ENCODE peak calls at places on chromosomes 4 and X, in four cellular contexts. One of them, this sample, is unnamed.

GRCh38 chrX:120463241-120463640 is 5.9 kb downstream of the LAMP2 start:
- DNase-seq in K562: no peak
- DNase-seq in HCT116: no peak
- DNase-seq in HepG2: peak; percentile 6
- DNase-seq in this sample: no peak

GRCh38 chr4:76156635-76157034 is 8.4 kb upstream of the NUP54 start:
- DNase-seq in K562: no peak
- DNase-seq in HCT116: no peak
- DNase-seq in HepG2: no peak
- DNase-seq in this sample: no peak

GRCh38 chrX:151030845-151031244 is 47.7 kb downstream of the HMGB3 start:
- DNase-seq in K562: no peak
- DNase-seq in HCT116: no peak
- DNase-seq in HepG2: no peak
- DNase-seq in this sample: no peak

GRCh38 chr4:120843840-120844527 is 78.5 kb downstream of the PRDM5 start:
- DNase-seq in K562: no peak
- DNase-seq in HCT116: no peak
- DNase-seq in HepG2: no peak
- DNase-seq in this sample: no peak

GRCh38 chrX:15973299-15973698 is 118.7 kb upstream of the AP1S2 start:
- DNase-seq in K562: peak; percentile 47
- DNase-seq in HCT116: peak; percentile 21
- DNase-seq in HepG2: peak; percentile 16
- DNase-seq in this sample: peak; percentile 28

GRCh38 chr4:184824776-184825393 is 883 bp downstream of the ACSL1 start:
- DNase-seq in K562: no peak
- DNase-seq in HCT116: no peak
- DNase-seq in HepG2: no peak
- DNase-seq in this sample: no peak

GRCh38 chr4:7425171-7425570 is 9.6 kb downstream of the PSAPL1 start:
- DNase-seq in K562: no peak
- DNase-seq in HCT116: no peak
- DNase-seq in HepG2: no peak
- DNase-seq in this sample: no peak

GRCh38 chr4:39657465-39657864 is 18.8 kb upstream of the SMIM14 start:
- DNase-seq in K562: no peak
- DNase-seq in HCT116: no peak
- DNase-seq in HepG2: no peak
- DNase-seq in this sample: no peak

GRCh38 chrX:106931831-106932491 is 11.8 kb downstream of the CLDN2 start:
- DNase-seq in K562: no peak
- DNase-seq in HCT116: no peak
- DNase-seq in HepG2: peak; percentile 36
- DNase-seq in this sample: no peak

GRCh38 chr4:156803056-156803455 is 168.5 kb downstream of the PDGFC start:
- DNase-seq in K562: no peak
- DNase-seq in HCT116: no peak
- DNase-seq in HepG2: no peak
- DNase-seq in this sample: no peak

GRCh38 chr4:10063544-10064300 is 42.4 kb upstream of the SLC2A9 start:
- DNase-seq in K562: no peak
- DNase-seq in HCT116: peak; percentile 13
- DNase-seq in HepG2: peak; percentile 67
- DNase-seq in this sample: no peak

GRCh38 chrX:69025802-69026301 is 139.4 kb downstream of the PJA1 start:
- DNase-seq in K562: no peak
- DNase-seq in HCT116: no peak
- DNase-seq in HepG2: no peak
- DNase-seq in this sample: no peak

GRCh38 chr4:147096667-147097604 is 151.3 kb upstream of the TTC29 start:
- DNase-seq in K562: peak; percentile 33
- DNase-seq in HCT116: peak; percentile 32
- DNase-seq in HepG2: peak; percentile 34
- DNase-seq in this sample: no peak

GRCh38 chr4:33831667-33832066 is 2412.6 kb downstream of the ARAP2 start:
- DNase-seq in K562: no peak
- DNase-seq in HCT116: no peak
- DNase-seq in HepG2: no peak
- DNase-seq in this sample: no peak

GRCh38 chrX:331145-331771 is 12.7 kb upstream of the GTPBP6 start:
- DNase-seq in K562: no peak
- DNase-seq in HCT116: no peak
- DNase-seq in HepG2: no peak
- DNase-seq in this sample: no peak

GRCh38 chr4:57374866-57375595 is 264.8 kb upstream of the IGFBP7 start:
- DNase-seq in K562: no peak
- DNase-seq in HCT116: no peak
- DNase-seq in HepG2: no peak
- DNase-seq in this sample: no peak

GRCh38 chrX:568341-568740 is 62.2 kb upstream of the SHOX start:
- DNase-seq in K562: no peak
- DNase-seq in HCT116: no peak
- DNase-seq in HepG2: no peak
- DNase-seq in this sample: no peak

GRCh38 chr4:99506781-99507180 is 4.0 kb upstream of the C4orf17 start:
- DNase-seq in K562: no peak
- DNase-seq in HCT116: no peak
- DNase-seq in HepG2: no peak
- DNase-seq in this sample: no peak

GRCh38 chr4:140755811-140756291 is 334 bp downstream of the TBC1D9 start:
- DNase-seq in K562: no peak
- DNase-seq in HCT116: no peak
- DNase-seq in HepG2: no peak
- DNase-seq in this sample: no peak

DNA sequence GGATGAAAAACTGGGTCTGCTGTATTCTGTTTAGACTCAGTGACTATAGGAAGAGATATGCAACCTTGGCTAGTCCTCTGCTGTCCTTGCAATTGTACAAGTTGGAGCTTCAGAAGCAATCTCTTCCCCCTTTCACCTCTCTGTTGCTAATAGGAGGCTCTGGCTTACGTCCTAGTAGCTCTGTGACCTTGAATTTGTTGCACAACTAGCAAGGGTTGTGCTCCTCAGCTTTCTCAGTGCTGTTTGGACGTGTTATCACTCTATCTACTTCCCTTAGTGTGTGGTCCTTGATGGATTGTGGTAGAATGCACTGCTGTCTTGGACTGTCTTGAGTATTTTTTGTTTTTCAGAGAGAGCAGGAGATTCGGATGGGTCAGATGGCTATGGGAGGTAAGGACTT is 3.4 kb upstream of the ITGB1BP2 start:
- DNase-seq in K562: no peak
- DNase-seq in HCT116: no peak
- DNase-seq in HepG2: no peak
- DNase-seq in this sample: no peak
- TF ChIP-seq TCF7L2 in K562: no peak
- TF ChIP-seq TCF7L2 in HCT116: no peak
- TF ChIP-seq TCF7L2 in HepG2: no peak
- TF ChIP-seq TCF7L2 in this sample: no peak

GRCh38 chrX:46375831-46376230 is 169.4 kb downstream of the ZNF674 start:
- DNase-seq in K562: no peak
- DNase-seq in HCT116: peak; percentile 16
- DNase-seq in HepG2: no peak
- DNase-seq in this sample: no peak
- H3K4me3 ChIP-seq in K562: no peak overlapping the region
- H3K4me3 ChIP-seq in HCT116: no peak overlapping the region
- H3K4me3 ChIP-seq in HepG2: no peak overlapping the region
- H3K4me3 ChIP-seq in this sample: no peak overlapping the region

GRCh38 chr4:113365377-113365776 is 315.9 kb downstream of the ANK2 start:
- DNase-seq in K562: no peak
- DNase-seq in HCT116: no peak
- DNase-seq in HepG2: no peak
- DNase-seq in this sample: no peak

GRCh38 chr4:113371061-113371460 is 321.6 kb downstream of the ANK2 start:
- DNase-seq in K562: no peak
- DNase-seq in HCT116: no peak
- DNase-seq in HepG2: no peak
- DNase-seq in this sample: no peak

DNA sequence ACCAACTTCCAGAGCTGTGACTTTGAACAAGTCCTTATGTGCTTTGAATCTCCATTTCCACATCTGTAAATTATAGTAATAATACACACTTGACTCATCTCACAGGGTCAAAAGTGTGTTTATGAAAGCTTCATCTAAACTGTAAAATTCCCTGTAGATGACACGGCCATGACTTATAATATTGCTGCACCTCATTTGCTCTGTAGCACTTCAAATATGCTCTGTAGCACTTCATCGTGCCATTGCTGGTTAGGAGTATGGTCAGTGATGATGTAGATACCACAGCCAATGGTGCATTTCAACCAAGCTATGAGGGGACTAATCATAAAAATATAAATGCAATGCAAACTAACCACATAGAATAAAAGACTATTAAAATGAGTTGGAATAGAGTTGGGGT is 318.6 kb downstream of the ANK2 start:
- DNase-seq in K562: no peak
- DNase-seq in HCT116: no peak
- DNase-seq in HepG2: no peak
- DNase-seq in this sample: no peak
- H3K36me3 ChIP-seq in K562: no peaks in the 10 kb centered on the region
- H3K36me3 ChIP-seq in HCT116: no peaks in the 10 kb centered on the region
- H3K36me3 ChIP-seq in HepG2: no peaks in the 10 kb centered on the region
- H3K36me3 ChIP-seq in this sample: no peaks in the 10 kb centered on the region

GRCh38 chr4:94284889-94285288 is 57.7 kb downstream of the HPGDS start:
- DNase-seq in K562: no peak
- DNase-seq in HCT116: no peak
- DNase-seq in HepG2: no peak
- DNase-seq in this sample: no peak

GRCh38 chr4:94290245-94290644 is 52.4 kb downstream of the HPGDS start:
- DNase-seq in K562: no peak
- DNase-seq in HCT116: no peak
- DNase-seq in HepG2: no peak
- DNase-seq in this sample: no peak

DNA sequence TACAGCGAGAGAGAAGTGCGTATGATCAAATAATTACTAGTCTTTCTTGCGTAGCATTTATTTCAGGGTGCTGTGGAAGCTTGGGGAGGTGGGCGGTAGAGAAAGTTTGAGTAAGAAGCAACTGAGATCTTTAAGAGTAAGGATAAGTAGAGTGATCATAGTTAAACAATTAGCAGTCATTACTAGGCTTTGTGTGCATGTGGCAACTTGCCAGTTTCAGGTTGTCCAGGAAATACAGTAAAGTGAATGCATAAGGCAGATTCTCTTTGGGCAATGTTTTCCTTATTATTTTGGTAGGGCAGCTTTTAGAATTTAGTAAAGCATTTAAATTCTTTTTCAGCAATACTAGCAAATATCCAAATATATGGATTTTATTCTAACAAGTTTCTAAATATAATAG is 57.0 kb downstream of the HPGDS start:
- DNase-seq in K562: no peak
- DNase-seq in HCT116: no peak
- DNase-seq in HepG2: no peak
- DNase-seq in this sample: no peak
- TF ChIP-seq TCF7L2 in K562: no peak
- TF ChIP-seq TCF7L2 in HCT116: no peak
- TF ChIP-seq TCF7L2 in HepG2: no peak
- TF ChIP-seq TCF7L2 in this sample: no peak